ENCODE peak calls at places on chromosomes 2 and 18, in ten cellular contexts. V is aorta, B is choroid plexus epithelial cell, Z is RPMI7951, S is HCT116, H is nucleus accumbens, P is NCI-H524 treated with DMSO at 0.1 percent for 48 hours, X is kidney, I is mucosa of gallbladder, L is KBM-7. F is an unnamed sample.

GRCh38 chr2:181772334-181772733 is 92.0 kb upstream of the NEUROD1 start:
- DNase-seq in L (no peak), H (no peak), S (no peak), X (no peak), B (no peak), Z (no peak), I (no peak), V (no peak), P (no peak), F (no peak)

GRCh38 chr2:29753676-29754444 is 167.5 kb downstream of the ALK start:
- DNase-seq in H (no peak), P (no peak), S (no peak), X (no peak), B (peak), L (no peak), V (no peak), Z (no peak), I (no peak), F (peak)

GRCh38 chr2:12448846-12449480 is 267.8 kb upstream of the TRIB2 start:
- DNase-seq in L (no peak), V (no peak), S (no peak), X (no peak), I (no peak), Z (peak), B (peak), H (no peak), P (no peak), F (peak)

GRCh38 chr2:86249176-86249842 is 50.1 kb downstream of the MRPL35 start:
- DNase-seq in P (peak), S (peak), B (peak), X (no peak), Z (peak), H (no peak), I (no peak), L (no peak), V (no peak), F (peak)

GRCh38 chr18:79926715-79927596 is 24.5 kb downstream of the SLC66A2 start:
- DNase-seq in I (no peak), P (no peak), B (peak), X (peak), H (no peak), V (peak), S (no peak), L (no peak), Z (no peak), F (no peak)

GRCh38 chr2:71743995-71744675 is 290.8 kb downstream of the DYSF start:
- DNase-seq in V (no peak), L (no peak), X (no peak), Z (peak), H (no peak), I (no peak), P (no peak), S (no peak), B (peak), F (no peak)

GRCh38 chr2:65146067-65146466 is 16.2 kb upstream of the RAB1A start:
- DNase-seq in S (no peak), Z (no peak), L (no peak), B (no peak), I (no peak), P (peak), H (no peak), X (no peak), V (no peak), F (no peak)

GRCh38 chr2:230891108-230891507 is 26.4 kb downstream of the ITM2C start:
- DNase-seq in B (no peak), P (no peak), I (no peak), V (peak), H (no peak), Z (peak), L (no peak), S (no peak), X (peak), F (no peak)

GRCh38 chr2:65594150-65594549 is 161.8 kb upstream of the SPRED2 start:
- DNase-seq in V (no peak), Z (no peak), L (no peak), I (no peak), P (no peak), H (no peak), S (no peak), X (no peak), B (no peak), F (no peak)

GRCh38 chr2:217928324-217929293 is 74.2 kb downstream of the TNS1 start:
- DNase-seq in S (no peak), I (no peak), B (no peak), Z (no peak), P (no peak), X (no peak), V (peak), L (no peak), H (no peak), F (no peak)

GRCh38 chr2:73069041-73069854 is 2.3 kb downstream of the SFXN5 start:
- DNase-seq in V (no peak), L (peak), X (no peak), P (no peak), I (no peak), Z (peak), H (no peak), S (no peak), B (no peak), F (peak)

GRCh38 chr2:29322011-29322410 is 206.8 kb downstream of the CLIP4 start:
- DNase-seq in P (no peak), S (no peak), B (peak), I (no peak), V (no peak), Z (peak), X (no peak), H (no peak), L (no peak), F (no peak)

GRCh38 chr2:171878481-171878993 is 15.5 kb downstream of the SLC25A12 start:
- DNase-seq in L (peak), H (no peak), V (no peak), Z (peak), P (no peak), B (peak), S (no peak), X (no peak), I (no peak), F (peak)

GRCh38 chr18:56756971-56757370 is 105.8 kb downstream of the WDR7 start:
- DNase-seq in B (no peak), P (peak), L (peak), Z (no peak), X (peak), V (no peak), H (no peak), S (no peak), I (no peak), F (no peak)

GRCh38 chr2:4340536-4340935 is 637.2 kb downstream of the DCDC2C start:
- DNase-seq in H (no peak), L (no peak), Z (no peak), P (no peak), B (peak), V (no peak), I (no peak), S (no peak), X (no peak), F (no peak)

GRCh38 chr18:8890957-8891464 is 185.7 kb downstream of the MTCL1 start:
- DNase-seq in H (no peak), I (peak), L (no peak), B (peak), P (no peak), S (peak), Z (peak), X (no peak), V (no peak), F (peak)

GRCh38 chr2:39435974-39436591 is 1.0 kb downstream of the MAP4K3 start:
- DNase-seq in Z (peak), I (peak), V (peak), H (no peak), S (no peak), X (peak), L (peak), B (peak), P (no peak), F (peak)

GRCh38 chr2:49770919-49771318 is 616.6 kb upstream of the FSHR start:
- DNase-seq in I (peak), L (peak), X (no peak), B (no peak), S (no peak), P (no peak), Z (no peak), H (no peak), V (peak), F (peak)

GRCh38 chr2:221833972-221834371 is 261.9 kb upstream of the EPHA4 start:
- DNase-seq in B (no peak), H (no peak), S (no peak), V (no peak), L (no peak), X (no peak), Z (no peak), P (no peak), I (no peak), F (no peak)

GRCh38 chr2:36438454-36438977 is 82.9 kb downstream of the CRIM1 start:
- DNase-seq in P (no peak), H (no peak), B (peak), V (no peak), I (no peak), Z (peak), X (no peak), L (no peak), S (peak), F (peak)

GRCh38 chr2:47026738-47027531 is 111.3 kb upstream of the MCFD2 start:
- DNase-seq in L (no peak), P (no peak), B (no peak), Z (no peak), S (no peak), X (no peak), H (no peak), V (no peak), I (no peak), F (no peak)

GRCh38 chr2:154623819-154624218 is 74.7 kb upstream of the KCNJ3 start:
- DNase-seq in X (no peak), V (no peak), L (peak), S (peak), H (no peak), I (peak), B (peak), P (peak), Z (peak), F (peak)

GRCh38 chr2:240014327-240014726 is 10.8 kb downstream of the NDUFA10 start:
- DNase-seq in H (no peak), P (no peak), I (no peak), S (no peak), L (no peak), B (no peak), Z (no peak), X (no peak), V (no peak), F (no peak)

F was measured in astrocyte of the spinal cord.